ENCODE peak calls at places on chromosome 10, in seven cellular contexts. Y, T, M, J, N, Z and G are unnamed samples.
A peak's percentile ranks its signal among the peaks of the same experiment; 100 is the strongest.

GRCh38 chr10:17457083-17457482 is 2.7 kb upstream of the ST8SIA6 start:
- DNase-seq in Y (no peak), T (no peak), M (no peak), J (no peak), N (no peak), Z (no peak), G (no peak)

GRCh38 chr10:99983280-99983988 is 26.3 kb downstream of the DNMBP start:
- DNase-seq in Y (peak; percentile 87), T (no peak), M (peak; percentile 58), J (no peak), N (no peak), Z (no peak), G (no peak)

GRCh38 chr10:86255405-86256251 is 111.0 kb downstream of the GRID1 start:
- DNase-seq in Y (no peak), T (no peak), M (no peak), J (no peak), N (no peak), Z (no peak), G (no peak)

GRCh38 chr10:102652170-102652926 is 8.1 kb downstream of the TRIM8 start:
- DNase-seq in Y (no peak), T (no peak), M (no peak), J (no peak), N (no peak), Z (no peak), G (no peak)

GRCh38 chr10:128147064-128147463 is 20.8 kb upstream of the MKI67 start:
- DNase-seq in Y (no peak), T (no peak), M (no peak), J (no peak), N (no peak), Z (peak; percentile 56), G (no peak)

GRCh38 chr10:90313548-90314325 is 544.1 kb downstream of the HTR7 start:
- DNase-seq in Y (no peak), T (no peak), M (no peak), J (no peak), N (no peak), Z (no peak), G (no peak)

GRCh38 chr10:108561649-108562048 is 1361.7 kb downstream of the XPNPEP1 start:
- DNase-seq in Y (peak; percentile 36), T (no peak), M (no peak), J (no peak), N (no peak), Z (no peak), G (no peak)

GRCh38 chr10:113893570-113893969 is 39.1 kb downstream of the NHLRC2 start:
- DNase-seq in Y (no peak), T (no peak), M (no peak), J (no peak), N (no peak), Z (no peak), G (no peak)

GRCh38 chr10:35322636-35323035 is 13.7 kb upstream of the CCNY start:
- DNase-seq in Y (no peak), T (no peak), M (no peak), J (no peak), N (no peak), Z (no peak), G (no peak)

GRCh38 chr10:19845963-19846362 is 29.7 kb downstream of the PLXDC2 start:
- DNase-seq in Y (peak; percentile 25), T (no peak), M (no peak), J (no peak), N (no peak), Z (no peak), G (no peak)

GRCh38 chr10:131849591-131850489 is 51.0 kb upstream of the PPP2R2D start:
- DNase-seq in Y (no peak), T (no peak), M (no peak), J (no peak), N (no peak), Z (no peak), G (no peak)

GRCh38 chr10:61921143-61921542 is 19.6 kb downstream of the ARID5B start:
- DNase-seq in Y (no peak), T (no peak), M (no peak), J (no peak), N (no peak), Z (no peak), G (no peak)

GRCh38 chr10:5461201-5461585 is 38.2 kb downstream of the CALML5 start:
- DNase-seq in Y (no peak), T (no peak), M (no peak), J (peak; percentile 15), N (no peak), Z (no peak), G (no peak)

GRCh38 chr10:91596821-91597396 is 36.0 kb downstream of the PPP1R3C start:
- DNase-seq in Y (peak; percentile 91), T (no peak), M (no peak), J (peak; percentile 34), N (no peak), Z (no peak), G (peak; percentile 30)

GRCh38 chr10:92972066-92972870 is 88.3 kb upstream of the CYP26C1 start:
- DNase-seq in Y (peak; percentile 66), T (no peak), M (no peak), J (no peak), N (no peak), Z (peak; percentile 54), G (no peak)

GRCh38 chr10:122999347-122999746 is 9.2 kb downstream of the IKZF5 start:
- DNase-seq in Y (no peak), T (no peak), M (no peak), J (no peak), N (no peak), Z (no peak), G (no peak)

GRCh38 chr10:3422282-3422681 is 249.7 kb upstream of the PITRM1 start:
- DNase-seq in Y (no peak), T (no peak), M (no peak), J (no peak), N (no peak), Z (no peak), G (no peak)

GRCh38 chr10:20415684-20416083 is 481.4 kb downstream of the NEBL start:
- DNase-seq in Y (no peak), T (no peak), M (no peak), J (no peak), N (no peak), Z (no peak), G (no peak)

GRCh38 chr10:124146491-124146890 is 53.1 kb upstream of the CHST15 start:
- DNase-seq in Y (no peak), T (no peak), M (no peak), J (no peak), N (no peak), Z (no peak), G (no peak)

GRCh38 chr10:78134919-78135318 is 101.3 kb downstream of the RPS24 start:
- DNase-seq in Y (no peak), T (no peak), M (no peak), J (no peak), N (no peak), Z (no peak), G (no peak)